ENCODE peak calls at places on chromosomes 1 and 21, in six cellular contexts. R is mesendoderm, B is IMR-90, Q is mesenchymal stem cell, F is H9, J is H1. L is an unnamed sample.

GRCh38 chr1:211323156-211324063 is 3.2 kb upstream of the TRAF5 start:
- DNase-seq in B (peak; percentile 65), Q (peak; percentile 72), F (peak; percentile 72), J (no peak), R (peak; percentile 84), L (peak; percentile 51)

GRCh38 chr1:223609961-223610360 is 55.5 kb downstream of the CAPN8 start:
- DNase-seq in R (no peak), Q (no peak), J (no peak), F (no peak), B (no peak), L (no peak)

GRCh38 chr21:39117571-39117970 is 65.7 kb downstream of the PSMG1 start:
- DNase-seq in R (no peak), Q (no peak), J (no peak), B (no peak), F (no peak), L (no peak)

GRCh38 chr1:229117664-229118300 is 153.1 kb upstream of the RAB4A start:
- DNase-seq in J (no peak), Q (no peak), F (no peak), B (peak; percentile 49), R (no peak), L (no peak)

GRCh38 chr1:200938955-200939354 is 44.3 kb downstream of the INAVA start:
- DNase-seq in F (no peak), J (no peak), R (no peak), Q (no peak), B (no peak), L (no peak)

GRCh38 chr1:153532769-153533599 is 2.8 kb downstream of the S100A6 start:
- DNase-seq in B (peak; percentile 84), F (peak; percentile 95), R (peak; percentile 94), Q (peak; percentile 89), J (peak; percentile 87), L (peak; percentile 94)

GRCh38 chr1:109539676-109540075 is at the start of gene GPR61:
- DNase-seq in J (no peak), Q (no peak), F (no peak), B (no peak), R (no peak), L (no peak)

GRCh38 chr1:211352985-211353515 is 26.4 kb downstream of the TRAF5 start:
- DNase-seq in B (no peak), Q (no peak), J (no peak), R (peak; percentile 58), F (no peak), L (no peak)

GRCh38 chr1:170533331-170533730 is 1.4 kb downstream of the GORAB start:
- DNase-seq in B (peak; percentile 70), R (no peak), Q (peak; percentile 54), F (no peak), J (no peak), L (no peak)

GRCh38 chr21:30232011-30232410 is 16.1 kb upstream of the CLDN8 start:
- DNase-seq in R (no peak), J (no peak), F (no peak), B (no peak), Q (no peak), L (no peak)

GRCh38 chr1:158002630-158003408 is 9.4 kb downstream of the KIRREL1 start:
- DNase-seq in F (no peak), B (peak; percentile 61), J (no peak), R (no peak), Q (peak; percentile 56), L (peak; percentile 71)

GRCh38 chr21:35336534-35336933 is 287.4 kb upstream of the RUNX1 start:
- DNase-seq in F (no peak), R (no peak), B (no peak), Q (no peak), J (no peak), L (no peak)

GRCh38 chr1:162561616-162562451 is at the start of gene UAP1:
- DNase-seq in J (no peak), B (no peak), R (peak; percentile 11), F (peak; percentile 27), Q (no peak), L (no peak)

GRCh38 chr1:228803421-228803820 is 68.1 kb downstream of the RHOU start:
- DNase-seq in R (no peak), J (no peak), F (no peak), B (no peak), Q (no peak), L (no peak)

GRCh38 chr1:225460737-225461532 is 33.1 kb upstream of the LBR start:
- DNase-seq in F (no peak), Q (peak; percentile 20), J (no peak), R (no peak), B (no peak), L (no peak)

GRCh38 chr1:81559662-81560350 is 240.9 kb upstream of the ADGRL2 start:
- DNase-seq in F (no peak), R (no peak), Q (no peak), J (no peak), B (no peak), L (no peak)

GRCh38 chr1:165481820-165482532 is 37.0 kb upstream of the RXRG start:
- DNase-seq in F (no peak), Q (peak; percentile 89), B (peak; percentile 84), J (peak; percentile 3), R (peak; percentile 35), L (peak; percentile 11)

GRCh38 chr1:23216771-23217420 is 406 bp downstream of the HTR1D start:
- DNase-seq in Q (no peak), F (peak; percentile 64), J (no peak), B (no peak), R (no peak), L (peak; percentile 58)

GRCh38 chr1:29362116-29362515 is 125.8 kb downstream of the PTPRU start:
- DNase-seq in B (no peak), R (no peak), F (peak; percentile 14), J (no peak), Q (no peak), L (no peak)

GRCh38 chr1:11952455-11953109 is 18.1 kb downstream of the PLOD1 start:
- DNase-seq in R (no peak), B (no peak), F (no peak), J (no peak), Q (no peak), L (no peak)

GRCh38 chr1:34865573-34865972 is 6.0 kb upstream of the SMIM12 start:
- DNase-seq in B (no peak), Q (no peak), J (no peak), F (no peak), R (no peak), L (no peak)
- H2BK15ac ChIP-seq in B (no peak overlapping the region), Q (peak overlapping the region; percentile 74), J (no peak overlapping the region), F (no peak overlapping the region), R (peak overlapping the region; percentile 10), L (no peak overlapping the region)

GRCh38 chr1:1236945-1237873 is 5.2 kb downstream of the B3GALT6 start:
- DNase-seq in B (no peak), Q (no peak), F (no peak), R (no peak), J (no peak), L (no peak)
- H2BK120ac ChIP-seq in B (peak overlapping the region; percentile 23), Q (no peak overlapping the region), F (no peak overlapping the region), R (no peak overlapping the region), J (no peak overlapping the region), L (no peak overlapping the region)

DNA sequence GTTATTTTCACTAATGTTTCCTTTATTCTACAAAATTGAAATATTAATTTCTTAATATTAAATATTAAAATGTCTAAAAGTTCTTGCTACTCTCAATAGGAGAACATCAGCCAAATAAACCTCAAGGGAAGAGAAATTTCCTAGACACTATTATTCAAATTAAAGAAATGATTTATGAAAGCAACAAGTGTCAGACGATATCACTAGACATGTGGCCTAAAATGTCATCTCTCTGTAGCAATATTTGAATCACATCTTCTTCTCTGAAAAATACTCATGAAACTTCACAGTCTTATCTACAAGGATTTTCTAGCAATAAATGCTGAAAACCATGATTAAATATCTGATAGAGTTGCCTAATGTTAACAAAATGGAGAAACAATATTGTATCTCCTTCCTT is 2.5 kb upstream of the SERBP1 start:
- DNase-seq in J (no peak), Q (no peak), R (no peak), B (no peak), F (no peak), L (no peak)
- H2BK15ac ChIP-seq in J (no peak overlapping the region), Q (no peak overlapping the region), R (no peak overlapping the region), B (no peak overlapping the region), F (no peak overlapping the region), L (no peak overlapping the region)

DNA sequence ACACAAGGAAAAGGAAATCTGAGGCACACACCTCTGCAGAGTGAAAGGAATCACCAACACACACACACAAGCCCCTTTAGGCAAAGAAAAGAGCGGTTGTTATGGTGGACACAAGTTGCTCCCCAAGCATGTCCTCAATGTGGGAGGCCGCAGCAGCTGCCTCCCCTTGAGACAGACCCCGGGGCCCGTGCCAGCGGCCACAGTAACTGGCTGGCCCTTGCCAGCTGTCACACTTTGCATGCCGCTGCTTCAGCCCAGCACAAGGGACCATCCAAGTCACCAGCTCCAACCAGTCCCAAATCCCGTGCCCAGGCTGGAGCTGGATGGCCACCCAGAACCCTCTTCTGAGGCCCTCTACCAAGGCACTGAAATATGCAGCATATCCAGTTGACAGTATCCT is 2.9 kb upstream of the OLIG1 start:
- DNase-seq in B (no peak), Q (no peak), F (no peak), R (no peak), J (no peak), L (no peak)
- H2BK120ac ChIP-seq in B (no peak overlapping the region), Q (no peak overlapping the region), F (no peak overlapping the region), R (no peak overlapping the region), J (no peak overlapping the region), L (no peak overlapping the region)

DNA sequence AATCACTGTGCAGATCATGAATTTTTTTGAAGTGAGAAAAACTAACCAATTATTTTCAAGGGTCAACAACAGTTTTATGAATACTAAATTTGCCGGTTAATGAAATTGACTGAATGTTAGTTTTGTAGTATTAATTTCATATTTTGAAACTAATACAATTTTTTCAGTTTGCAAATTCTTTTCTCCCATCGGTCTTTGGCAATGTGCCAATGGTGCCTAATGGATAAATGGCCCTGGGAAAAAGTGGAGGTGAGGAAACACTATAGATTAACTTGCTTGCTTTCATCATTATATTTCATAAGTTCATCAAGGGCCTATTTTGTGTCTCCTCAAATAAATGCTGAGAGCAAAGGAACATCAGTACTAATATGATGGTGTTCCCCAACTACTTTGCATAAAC is 4.1 kb downstream of the C1orf141 start:
- DNase-seq in F (no peak), R (no peak), Q (no peak), J (no peak), B (no peak), L (no peak)
- H2BK15ac ChIP-seq in F (no peak overlapping the region), R (no peak overlapping the region), Q (no peak overlapping the region), J (no peak overlapping the region), B (no peak overlapping the region), L (no peak overlapping the region)

GRCh38 chr1:180950321-180950720 is 37.6 kb downstream of the KIAA1614 start:
- DNase-seq in J (no peak), B (no peak), Q (no peak), R (no peak), F (no peak), L (no peak)

GRCh38 chr1:180949616-180950000 is 36.9 kb downstream of the KIAA1614 start:
- DNase-seq in Q (no peak), F (no peak), J (no peak), B (no peak), R (no peak), L (no peak)

GRCh38 chr1:180948357-180948756 is 35.7 kb downstream of the KIAA1614 start:
- DNase-seq in Q (no peak), B (peak; percentile 51), J (no peak), R (no peak), F (no peak), L (no peak)

GRCh38 chr1:180947901-180948311 is 35.2 kb downstream of the KIAA1614 start:
- DNase-seq in R (no peak), F (no peak), B (no peak), J (no peak), Q (no peak), L (no peak)

GRCh38 chr1:180948846-180949615 is 36.3 kb downstream of the KIAA1614 start:
- DNase-seq in J (no peak), B (no peak), F (no peak), R (no peak), Q (no peak), L (no peak)
- H2BK120ac ChIP-seq in J (no peak overlapping the region), B (peak overlapping the region; percentile 12), F (no peak overlapping the region), R (no peak overlapping the region), Q (no peak overlapping the region), L (no peak overlapping the region)